ENCODE peak calls at places on chromosomes 2 and 18, in eight cellular contexts. S is Karpas-422; W is iPS-NIHi11; L is GM12878; J is 8988T; H is fibroblast of pulmonary artery; M is CMK; Q is stimulated activated CD4-positive, alpha-beta T cell treated with anti-CD3 and anti-CD28 coated beads, Interleukin-2, amount 100 ng/mL, for 24 hours. U is an unnamed sample.

GRCh38 chr2:216139884-216140283 is 30.7 kb downstream of the XRCC5 start:
- DNase-seq in S (peak), W (peak), L (no peak), J (peak), H (peak), M (no peak), Q (no peak), U (no peak)

GRCh38 chr2:196413821-196414274 is 225.7 kb upstream of the CCDC150 start:
- DNase-seq in S (no peak), W (no peak), L (peak), J (no peak), H (peak), M (no peak), Q (no peak), U (no peak)

GRCh38 chr2:241364781-241365180 is 8.7 kb downstream of the FARP2 start:
- DNase-seq in S (peak), W (no peak), L (no peak), J (no peak), H (no peak), M (no peak), Q (no peak), U (no peak)

GRCh38 chr2:158202151-158202778 is 100.6 kb downstream of the UPP2 start:
- DNase-seq in S (no peak), W (no peak), L (no peak), J (no peak), H (peak), M (no peak), Q (no peak), U (no peak)

GRCh38 chr2:184523732-184524131 is 74.6 kb upstream of the ZNF804A start:
- DNase-seq in S (no peak), W (no peak), L (no peak), J (no peak), H (no peak), M (no peak), Q (no peak), U (no peak)

GRCh38 chr18:8121942-8122480 is 487.2 kb upstream of the RAB12 start:
- DNase-seq in S (no peak), W (peak), L (no peak), J (no peak), H (peak), M (no peak), Q (no peak), U (no peak)

GRCh38 chr2:178335218-178335617 is 115.8 kb downstream of the PRKRA start:
- DNase-seq in S (no peak), W (no peak), L (no peak), J (no peak), H (no peak), M (no peak), Q (no peak), U (no peak)

GRCh38 chr18:59719533-59720325 is 22.5 kb upstream of the CCBE1 start:
- DNase-seq in S (no peak), W (no peak), L (no peak), J (no peak), H (peak), M (no peak), Q (no peak), U (peak)

GRCh38 chr2:222707102-222707688 is 35.7 kb downstream of the MOGAT1 start:
- DNase-seq in S (no peak), W (no peak), L (no peak), J (no peak), H (no peak), M (no peak), Q (no peak), U (no peak)

GRCh38 chr18:30999186-30999585 is 43.4 kb downstream of the DSC3 start:
- DNase-seq in S (peak), W (no peak), L (no peak), J (no peak), H (peak), M (no peak), Q (no peak), U (no peak)

GRCh38 chr2:45114221-45114955 is 105.1 kb upstream of the SIX2 start:
- DNase-seq in S (no peak), W (no peak), L (no peak), J (no peak), H (no peak), M (no peak), Q (no peak), U (no peak)

GRCh38 chr2:197311521-197312033 is 997 bp upstream of the ANKRD44 start:
- DNase-seq in S (peak), W (no peak), L (no peak), J (no peak), H (no peak), M (no peak), Q (no peak), U (no peak)

GRCh38 chr2:74045454-74045853 is 60.7 kb downstream of the TET3 start:
- DNase-seq in S (no peak), W (no peak), L (no peak), J (no peak), H (peak), M (no peak), Q (no peak), U (no peak)